ENCODE peak calls at places on chromosomes 11 and 22, in four cellular contexts. S is MM.1S, P is kidney, T is psoas muscle. W is an unnamed sample.

GRCh38 chr11:61482513-61482912 is 26.0 kb upstream of the LRRC10B start:
- DNase-seq in P (no peak), T (no peak), S (no peak), W (no peak)

GRCh38 chr11:76266269-76266668 is 60.0 kb upstream of the WNT11 start:
- DNase-seq in P (no peak), S (no peak), T (no peak), W (no peak)

GRCh38 chr22:17795661-17796548 is 21.6 kb upstream of the BID start:
- DNase-seq in P (no peak), T (no peak), S (no peak), W (no peak)

GRCh38 chr11:119779195-119780071 is 50.4 kb upstream of the NECTIN1 start:
- DNase-seq in P (peak), S (no peak), T (no peak), W (no peak)

GRCh38 chr11:106327134-106327533 is 249.7 kb downstream of the AASDHPPT start:
- DNase-seq in S (no peak), T (no peak), P (no peak), W (no peak)

GRCh38 chr11:128924109-128924508 is 18.6 kb downstream of the TP53AIP1 start:
- DNase-seq in P (peak), S (no peak), T (no peak), W (no peak)

GRCh38 chr11:112355726-112356125 is 95.1 kb upstream of the PLET1 start:
- DNase-seq in P (no peak), T (no peak), S (no peak), W (peak)

GRCh38 chr11:9831122-9831521 is 167.2 kb downstream of the SWAP70 start:
- DNase-seq in P (no peak), T (no peak), S (no peak), W (no peak)

GRCh38 chr11:124725719-124726105 is 14.0 kb upstream of the NRGN start:
- DNase-seq in P (no peak), T (no peak), S (no peak), W (no peak)

GRCh38 chr11:113341388-113342165 is 27.2 kb downstream of the TTC12 start:
- DNase-seq in P (no peak), S (no peak), T (no peak), W (no peak)

GRCh38 chr11:2837096-2837601 is 48.4 kb downstream of the CDKN1C start:
- DNase-seq in P (peak), T (peak), S (no peak), W (peak)

GRCh38 chr11:126544311-126545056 is 189.0 kb downstream of the ST3GAL4 start:
- DNase-seq in S (no peak), T (no peak), P (no peak), W (peak)

GRCh38 chr22:45202333-45203149 is 38.2 kb downstream of the KIAA0930 start:
- DNase-seq in T (peak), S (no peak), P (peak), W (no peak)

GRCh38 chr11:29310016-29310415 is 706.8 kb downstream of the KCNA4 start:
- DNase-seq in T (no peak), S (no peak), P (no peak), W (no peak)

GRCh38 chr11:57497303-57498247 is 17.9 kb downstream of the SLC43A1 start:
- DNase-seq in P (no peak), S (no peak), T (peak), W (no peak)

GRCh38 chr22:46075764-46076531 is 74.4 kb upstream of the PPARA start:
- DNase-seq in S (no peak), T (peak), P (peak), W (peak)

GRCh38 chr22:41116342-41116741 is 23.9 kb downstream of the EP300 start:
- DNase-seq in S (no peak), P (no peak), T (no peak), W (no peak)

GRCh38 chr11:46341454-46341853 is 5.8 kb upstream of the DGKZ start:
- DNase-seq in S (no peak), T (no peak), P (no peak), W (no peak)

GRCh38 chr11:46342237-46342636 is 5.0 kb upstream of the DGKZ start:
- DNase-seq in P (peak), T (no peak), S (no peak), W (no peak)

GRCh38 chr11:46345881-46346484 is 1.3 kb upstream of the DGKZ start:
- DNase-seq in P (peak), T (no peak), S (no peak), W (no peak)

GRCh38 chr11:46345131-46345597 is 2.1 kb upstream of the DGKZ start:
- DNase-seq in S (no peak), T (peak), P (peak), W (no peak)

DNA sequence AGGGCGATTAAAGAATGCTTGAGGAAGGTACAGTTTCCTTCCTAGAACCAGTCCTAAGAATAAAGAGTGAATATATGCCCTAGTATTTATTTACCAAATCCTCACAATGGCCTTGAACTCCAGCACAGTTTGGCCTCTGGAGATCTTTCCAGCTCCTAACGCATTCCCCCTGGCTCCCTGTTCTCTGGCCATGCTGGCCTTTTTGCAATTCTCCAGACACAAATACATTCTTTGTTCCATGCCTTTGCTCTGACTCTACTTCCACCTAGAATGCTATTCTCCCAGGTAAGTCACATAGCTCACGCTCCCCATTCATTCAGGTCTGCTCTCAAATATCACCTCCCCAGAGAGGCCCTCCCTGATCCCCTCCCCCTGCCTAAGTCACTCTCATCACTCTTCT is 3.7 kb upstream of the DGKZ start:
- DNase-seq in S (no peak), P (no peak), T (no peak), W (no peak)
- H3K27ac ChIP-seq in S (no peak), P (no peak), T (no peak), W (no peak)

GRCh38 chr11:13964771-13965074 is 2.2 kb downstream of the SPON1 start:
- DNase-seq in T (no peak), S (no peak), P (no peak), W (no peak)
- TF ChIP-seq CTCF in T (no peak), S (no peak), P (no peak), W (no peak)

DNA sequence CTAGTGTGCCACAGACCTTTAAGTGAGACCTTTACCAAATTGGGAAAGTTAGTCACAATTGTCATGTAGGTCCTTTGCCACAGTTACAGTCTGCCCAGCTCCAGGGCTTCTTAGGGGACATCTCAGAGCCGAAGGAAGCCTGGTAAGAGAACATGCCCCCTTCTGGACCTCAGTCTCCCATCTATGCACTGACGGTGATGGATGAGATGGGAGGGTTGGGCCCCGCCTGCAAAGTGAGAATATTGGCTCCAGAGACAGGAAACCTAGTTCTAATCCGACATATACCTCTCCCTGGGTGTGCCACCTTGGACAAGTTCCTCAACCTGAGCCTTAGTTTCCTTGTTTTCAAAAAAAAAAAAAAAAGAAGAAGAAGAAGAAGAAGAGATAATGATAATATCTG is 85.1 kb upstream of the NAV2 start:
- DNase-seq in P (no peak), S (no peak), T (no peak), W (no peak)
- H3K27ac ChIP-seq in P (no peak), S (no peak), T (no peak), W (no peak)

GRCh38 chr11:34356918-34357645 is 728 bp downstream of the ABTB2 start:
- DNase-seq in T (peak), S (peak), P (peak), W (peak)
- TF ChIP-seq CTCF in T (no peak), S (no peak), P (no peak), W (peak)

GRCh38 chr22:19992481-19992911 is 24.1 kb downstream of the ARVCF start:
- DNase-seq in S (no peak), T (no peak), P (peak), W (no peak)
- H3K27ac ChIP-seq in S (no peak), T (no peak), P (no peak), W (no peak)